ENCODE peak calls at places on chromosomes 13 and 19, in five cellular contexts. One of them, this sample, is unnamed.

GRCh38 chr13:111632906-111633305 is 312.5 kb downstream of the TEX29 start:
- DNase-seq in heart left ventricle: no peak
- DNase-seq in OCI-LY7: no peak
- DNase-seq in CD4-positive, alpha-beta T cell: no peak
- DNase-seq in stomach: no peak
- DNase-seq in this sample: no peak

GRCh38 chr19:6030214-6030507 is 52.2 kb upstream of the RANBP3 start:
- DNase-seq in heart left ventricle: no peak
- DNase-seq in OCI-LY7: no peak
- DNase-seq in CD4-positive, alpha-beta T cell: no peak
- DNase-seq in stomach: no peak
- DNase-seq in this sample: no peak

GRCh38 chr13:109626386-109627171 is 159.8 kb downstream of the IRS2 start:
- DNase-seq in heart left ventricle: no peak
- DNase-seq in OCI-LY7: no peak
- DNase-seq in CD4-positive, alpha-beta T cell: no peak
- DNase-seq in stomach: no peak
- DNase-seq in this sample: no peak

GRCh38 chr13:45658586-45659235 is 43.2 kb upstream of the ERICH6B start:
- DNase-seq in heart left ventricle: no peak
- DNase-seq in OCI-LY7: no peak
- DNase-seq in CD4-positive, alpha-beta T cell: no peak
- DNase-seq in stomach: no peak
- DNase-seq in this sample: no peak

GRCh38 chr13:33633701-33634525 is 184.0 kb upstream of the RFC3 start:
- DNase-seq in heart left ventricle: no peak
- DNase-seq in OCI-LY7: no peak
- DNase-seq in CD4-positive, alpha-beta T cell: no peak
- DNase-seq in stomach: no peak
- DNase-seq in this sample: no peak

GRCh38 chr13:111505175-111505777 is 184.8 kb downstream of the TEX29 start:
- DNase-seq in heart left ventricle: no peak
- DNase-seq in OCI-LY7: peak
- DNase-seq in CD4-positive, alpha-beta T cell: no peak
- DNase-seq in stomach: peak
- DNase-seq in this sample: no peak

GRCh38 chr13:30222253-30222652 is 85.1 kb downstream of the KATNAL1 start:
- DNase-seq in heart left ventricle: no peak
- DNase-seq in OCI-LY7: peak
- DNase-seq in CD4-positive, alpha-beta T cell: no peak
- DNase-seq in stomach: no peak
- DNase-seq in this sample: no peak

GRCh38 chr19:58368561-58369360 is 6.2 kb upstream of the ZNF497 start:
- DNase-seq in heart left ventricle: no peak
- DNase-seq in OCI-LY7: no peak
- DNase-seq in CD4-positive, alpha-beta T cell: no peak
- DNase-seq in stomach: no peak
- DNase-seq in this sample: no peak

GRCh38 chr19:40278361-40279045 is 6.6 kb downstream of the AKT2 start:
- DNase-seq in heart left ventricle: no peak
- DNase-seq in OCI-LY7: no peak
- DNase-seq in CD4-positive, alpha-beta T cell: no peak
- DNase-seq in stomach: no peak
- DNase-seq in this sample: no peak

GRCh38 chr13:51601601-51602348 is 17.5 kb downstream of the WDFY2 start:
- DNase-seq in heart left ventricle: no peak
- DNase-seq in OCI-LY7: no peak
- DNase-seq in CD4-positive, alpha-beta T cell: no peak
- DNase-seq in stomach: no peak
- DNase-seq in this sample: no peak

GRCh38 chr13:35489050-35489449 is 12.6 kb upstream of the MAB21L1 start:
- DNase-seq in heart left ventricle: no peak
- DNase-seq in OCI-LY7: no peak
- DNase-seq in CD4-positive, alpha-beta T cell: no peak
- DNase-seq in stomach: no peak
- DNase-seq in this sample: no peak

GRCh38 chr19:17125052-17125727 is 49.6 kb downstream of the MYO9B start:
- DNase-seq in heart left ventricle: no peak
- DNase-seq in OCI-LY7: peak
- DNase-seq in CD4-positive, alpha-beta T cell: no peak
- DNase-seq in stomach: no peak
- DNase-seq in this sample: peak

GRCh38 chr13:20125129-20125782 is 35.6 kb downstream of the GJA3 start:
- DNase-seq in heart left ventricle: no peak
- DNase-seq in OCI-LY7: no peak
- DNase-seq in CD4-positive, alpha-beta T cell: no peak
- DNase-seq in stomach: no peak
- DNase-seq in this sample: no peak

GRCh38 chr19:10617409-10618121 is 7.8 kb upstream of the SLC44A2 start:
- DNase-seq in heart left ventricle: no peak
- DNase-seq in OCI-LY7: no peak
- DNase-seq in CD4-positive, alpha-beta T cell: no peak
- DNase-seq in stomach: no peak
- DNase-seq in this sample: no peak

GRCh38 chr13:39452834-39453233 is 150.2 kb downstream of the LHFPL6 start:
- DNase-seq in heart left ventricle: no peak
- DNase-seq in OCI-LY7: no peak
- DNase-seq in CD4-positive, alpha-beta T cell: no peak
- DNase-seq in stomach: no peak
- DNase-seq in this sample: no peak

GRCh38 chr13:60139272-60139671 is 24.5 kb downstream of the DIAPH3 start:
- DNase-seq in heart left ventricle: no peak
- DNase-seq in OCI-LY7: no peak
- DNase-seq in CD4-positive, alpha-beta T cell: no peak
- DNase-seq in stomach: no peak
- DNase-seq in this sample: no peak

GRCh38 chr19:46725036-46725820 is 8.3 kb upstream of the PRKD2 start:
- DNase-seq in heart left ventricle: no peak
- DNase-seq in OCI-LY7: no peak
- DNase-seq in CD4-positive, alpha-beta T cell: no peak
- DNase-seq in stomach: no peak
- DNase-seq in this sample: no peak

GRCh38 chr19:19997656-19998268 is 41.5 kb downstream of the ZNF682 start:
- DNase-seq in heart left ventricle: peak
- DNase-seq in OCI-LY7: peak
- DNase-seq in CD4-positive, alpha-beta T cell: peak
- DNase-seq in stomach: peak
- DNase-seq in this sample: no peak

GRCh38 chr13:23671902-23672301 is 101.7 kb downstream of the TNFRSF19 start:
- DNase-seq in heart left ventricle: no peak
- DNase-seq in OCI-LY7: no peak
- DNase-seq in CD4-positive, alpha-beta T cell: no peak
- DNase-seq in stomach: no peak
- DNase-seq in this sample: no peak

GRCh38 chr13:75521956-75522355 is 15.7 kb downstream of the COMMD6 start:
- DNase-seq in heart left ventricle: no peak
- DNase-seq in OCI-LY7: no peak
- DNase-seq in CD4-positive, alpha-beta T cell: no peak
- DNase-seq in stomach: no peak
- DNase-seq in this sample: no peak

GRCh38 chr13:51394724-51395123 is 55.2 kb downstream of the SERPINE3 start:
- DNase-seq in heart left ventricle: no peak
- DNase-seq in OCI-LY7: no peak
- DNase-seq in CD4-positive, alpha-beta T cell: no peak
- DNase-seq in stomach: no peak
- DNase-seq in this sample: no peak

GRCh38 chr19:45205810-45206209 is 27.2 kb downstream of the BLOC1S3 start:
- DNase-seq in heart left ventricle: no peak
- DNase-seq in OCI-LY7: no peak
- DNase-seq in CD4-positive, alpha-beta T cell: no peak
- DNase-seq in stomach: no peak
- DNase-seq in this sample: no peak

GRCh38 chr13:28474491-28475134 is 20.3 kb downstream of the FLT1 start:
- DNase-seq in heart left ventricle: no peak
- DNase-seq in OCI-LY7: no peak
- DNase-seq in CD4-positive, alpha-beta T cell: no peak
- DNase-seq in stomach: no peak
- DNase-seq in this sample: no peak

GRCh38 chr19:518292-519231 is 11.3 kb downstream of the TPGS1 start:
- DNase-seq in heart left ventricle: no peak
- DNase-seq in OCI-LY7: no peak
- DNase-seq in CD4-positive, alpha-beta T cell: peak
- DNase-seq in stomach: no peak
- DNase-seq in this sample: peak

GRCh38 chr13:80312012-80312704 is 28.8 kb downstream of the SPRY2 start:
- DNase-seq in heart left ventricle: no peak
- DNase-seq in OCI-LY7: no peak
- DNase-seq in CD4-positive, alpha-beta T cell: no peak
- DNase-seq in stomach: no peak
- DNase-seq in this sample: no peak

GRCh38 chr13:47800593-47800992 is 200.5 kb downstream of the SUCLA2 start:
- DNase-seq in heart left ventricle: no peak
- DNase-seq in OCI-LY7: no peak
- DNase-seq in CD4-positive, alpha-beta T cell: no peak
- DNase-seq in stomach: no peak
- DNase-seq in this sample: no peak

GRCh38 chr13:47801555-47801954 is 199.5 kb downstream of the SUCLA2 start:
- DNase-seq in heart left ventricle: no peak
- DNase-seq in OCI-LY7: no peak
- DNase-seq in CD4-positive, alpha-beta T cell: no peak
- DNase-seq in stomach: no peak
- DNase-seq in this sample: no peak

GRCh38 chr13:47798194-47798593 is 202.9 kb downstream of the SUCLA2 start:
- DNase-seq in heart left ventricle: no peak
- DNase-seq in OCI-LY7: no peak
- DNase-seq in CD4-positive, alpha-beta T cell: no peak
- DNase-seq in stomach: no peak
- DNase-seq in this sample: no peak

GRCh38 chr13:47796816-47797215 is 204.3 kb downstream of the SUCLA2 start:
- DNase-seq in heart left ventricle: no peak
- DNase-seq in OCI-LY7: no peak
- DNase-seq in CD4-positive, alpha-beta T cell: no peak
- DNase-seq in stomach: no peak
- DNase-seq in this sample: no peak

DNA sequence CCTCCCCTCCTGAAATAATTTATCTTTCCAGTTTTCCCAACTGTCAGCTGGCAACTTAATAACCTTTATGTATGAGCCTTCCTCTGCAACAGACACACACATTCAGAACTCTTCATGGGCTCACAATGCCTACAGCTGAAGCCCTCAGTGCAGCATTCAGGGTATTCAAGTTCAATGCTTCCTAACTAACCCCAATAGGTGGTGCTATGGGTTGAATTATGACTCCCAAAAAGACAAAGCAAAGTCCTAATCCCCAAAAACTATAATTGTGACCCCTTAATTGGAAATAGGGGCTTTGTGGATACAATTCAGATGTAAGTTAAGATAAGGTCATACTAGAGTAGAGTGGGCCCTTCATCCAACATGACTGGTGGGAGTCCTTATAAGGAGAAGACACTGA is 202.2 kb downstream of the SUCLA2 start:
- DNase-seq in heart left ventricle: no peak
- DNase-seq in OCI-LY7: no peak
- DNase-seq in CD4-positive, alpha-beta T cell: no peak
- DNase-seq in stomach: no peak
- DNase-seq in this sample: no peak
- TF ChIP-seq CTCF in heart left ventricle: peak
- TF ChIP-seq CTCF in OCI-LY7: peak
- TF ChIP-seq CTCF in CD4-positive, alpha-beta T cell: no peak
- TF ChIP-seq CTCF in stomach: no peak
- TF ChIP-seq CTCF in this sample: peak

GRCh38 chr19:41957161-41957837 is 1.8 kb downstream of the RABAC1 start:
- DNase-seq in heart left ventricle: no peak
- DNase-seq in OCI-LY7: no peak
- DNase-seq in CD4-positive, alpha-beta T cell: no peak
- DNase-seq in stomach: peak
- DNase-seq in this sample: no peak

GRCh38 chr19:41959056-41960053 is at the start of gene RABAC1:
- DNase-seq in heart left ventricle: peak
- DNase-seq in OCI-LY7: peak
- DNase-seq in CD4-positive, alpha-beta T cell: peak
- DNase-seq in stomach: peak
- DNase-seq in this sample: peak

GRCh38 chr19:41957838-41958366 is 1.2 kb downstream of the RABAC1 start:
- DNase-seq in heart left ventricle: peak
- DNase-seq in OCI-LY7: peak
- DNase-seq in CD4-positive, alpha-beta T cell: no peak
- DNase-seq in stomach: peak
- DNase-seq in this sample: peak

GRCh38 chr19:41956621-41957020 is 2.5 kb downstream of the RABAC1 start:
- DNase-seq in heart left ventricle: no peak
- DNase-seq in OCI-LY7: no peak
- DNase-seq in CD4-positive, alpha-beta T cell: no peak
- DNase-seq in stomach: no peak
- DNase-seq in this sample: no peak

DNA sequence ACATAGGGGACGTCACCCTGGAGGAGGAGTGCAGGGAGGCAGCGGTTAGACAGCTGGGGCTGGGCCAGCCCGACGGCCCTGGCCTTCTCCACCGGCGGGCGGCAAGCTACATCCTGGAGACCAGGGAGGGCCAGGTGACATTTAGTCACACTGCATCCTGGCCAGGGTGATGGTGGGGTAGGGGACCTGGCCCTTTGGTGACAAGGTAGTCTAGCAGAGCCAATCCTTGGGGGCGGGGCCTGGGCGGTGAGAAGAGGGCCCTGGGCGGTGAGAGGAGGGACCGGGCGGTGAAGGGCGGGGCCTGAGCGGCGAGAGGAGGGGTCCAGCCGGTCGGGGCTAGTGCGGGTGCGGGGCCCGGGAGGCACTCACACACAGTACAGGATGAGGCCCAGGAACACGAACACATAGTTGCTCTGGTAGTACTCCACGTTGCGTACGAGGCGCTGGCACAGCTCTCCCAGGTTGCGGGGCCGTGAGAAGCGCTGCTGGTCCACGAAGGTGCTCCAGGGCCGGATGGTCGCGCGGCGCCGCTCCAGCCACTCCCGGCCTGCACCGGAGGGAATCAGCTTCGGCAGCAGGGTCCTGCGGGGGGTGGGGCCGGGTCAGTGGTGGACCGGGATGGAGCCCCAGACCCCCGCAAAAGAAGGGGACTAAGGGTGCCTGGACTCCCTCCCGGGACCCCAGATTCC is 610 bp downstream of the RABAC1 start:
- DNase-seq in heart left ventricle: peak
- DNase-seq in OCI-LY7: peak
- DNase-seq in CD4-positive, alpha-beta T cell: peak
- DNase-seq in stomach: peak
- DNase-seq in this sample: peak
- TF ChIP-seq CTCF in heart left ventricle: no peak
- TF ChIP-seq CTCF in OCI-LY7: no peak
- TF ChIP-seq CTCF in CD4-positive, alpha-beta T cell: no peak
- TF ChIP-seq CTCF in stomach: no peak
- TF ChIP-seq CTCF in this sample: no peak

DNA sequence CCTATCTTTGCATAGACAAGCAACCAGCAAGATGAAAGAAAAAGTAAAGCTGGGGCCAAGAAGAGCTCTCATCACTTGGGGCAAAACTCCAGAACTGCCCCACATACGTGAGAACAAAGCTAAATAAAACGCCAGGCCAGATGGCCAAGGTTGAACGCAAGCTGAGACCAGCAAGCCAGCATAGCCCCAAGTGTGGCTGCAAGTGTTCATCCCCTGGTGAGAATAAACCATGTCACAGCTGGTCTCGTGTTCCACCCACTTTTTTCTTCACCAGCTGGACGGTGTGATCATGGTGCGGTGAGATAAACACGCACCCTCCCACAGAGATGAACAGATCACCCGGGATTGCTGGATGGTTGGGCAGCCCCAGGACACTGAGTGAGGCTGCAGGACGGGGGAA is 109.6 kb upstream of the CACNA1A start:
- DNase-seq in heart left ventricle: no peak
- DNase-seq in OCI-LY7: no peak
- DNase-seq in CD4-positive, alpha-beta T cell: no peak
- DNase-seq in stomach: no peak
- DNase-seq in this sample: no peak
- TF ChIP-seq CTCF in heart left ventricle: no peak
- TF ChIP-seq CTCF in OCI-LY7: no peak
- TF ChIP-seq CTCF in CD4-positive, alpha-beta T cell: no peak
- TF ChIP-seq CTCF in stomach: no peak
- TF ChIP-seq CTCF in this sample: no peak

GRCh38 chr19:3478409-3479176 is 1.7 kb downstream of the SMIM24 start:
- DNase-seq in heart left ventricle: no peak
- DNase-seq in OCI-LY7: peak
- DNase-seq in CD4-positive, alpha-beta T cell: no peak
- DNase-seq in stomach: no peak
- DNase-seq in this sample: no peak
- TF ChIP-seq CTCF in heart left ventricle: no peak
- TF ChIP-seq CTCF in OCI-LY7: no peak
- TF ChIP-seq CTCF in CD4-positive, alpha-beta T cell: no peak
- TF ChIP-seq CTCF in stomach: no peak
- TF ChIP-seq CTCF in this sample: no peak

This sample was measured in GM13977.